ENCODE peak calls at places on chromosomes 5 and 9, in ten cellular contexts. R, F, L, D, K, X, T, N, A and E are unnamed samples.
A peak's percentile ranks its signal among the peaks of the same experiment; 100 is the strongest.

GRCh38 chr9:116421006-116421538 is 266.0 kb upstream of the TRIM32 start:
- DNase-seq in R (no peak), F (no peak), L (no peak), D (no peak), K (no peak), X (no peak), T (peak; percentile 56), N (no peak), A (peak; percentile 41), E (no peak)

GRCh38 chr5:178298283-178298807 is 65.7 kb upstream of the PHYKPL start:
- DNase-seq in R (no peak), F (no peak), L (no peak), D (no peak), K (no peak), X (no peak), T (no peak), N (no peak), A (no peak), E (no peak)

GRCh38 chr9:86321373-86321772 is 32.8 kb downstream of the TUT7 start:
- DNase-seq in R (peak; percentile 68), F (no peak), L (no peak), D (peak; percentile 27), K (peak; percentile 98), X (no peak), T (peak; percentile 84), N (no peak), A (peak; percentile 91), E (no peak)

GRCh38 chr5:90528704-90529233 is 615 bp downstream of the LYSMD3 start:
- DNase-seq in R (no peak), F (peak; percentile 21), L (no peak), D (no peak), K (peak; percentile 23), X (peak; percentile 32), T (peak; percentile 29), N (peak; percentile 27), A (peak; percentile 31), E (no peak)

GRCh38 chr5:35136386-35136785 is 88.6 kb upstream of the AGXT2 start:
- DNase-seq in R (no peak), F (no peak), L (no peak), D (peak; percentile 84), K (peak; percentile 85), X (no peak), T (peak; percentile 95), N (no peak), A (peak; percentile 61), E (no peak)

GRCh38 chr9:87891754-87892153 is 9.1 kb downstream of the SPATA31E1 start:
- DNase-seq in R (no peak), F (no peak), L (no peak), D (no peak), K (peak; percentile 61), X (no peak), T (peak; percentile 55), N (no peak), A (peak; percentile 23), E (no peak)

GRCh38 chr5:147101654-147102053 is 133.2 kb upstream of the STK32A start:
- DNase-seq in R (no peak), F (no peak), L (no peak), D (no peak), K (peak; percentile 1), X (no peak), T (no peak), N (no peak), A (no peak), E (no peak)

GRCh38 chr5:74386571-74387334 is 253.8 kb downstream of the ENC1 start:
- DNase-seq in R (peak; percentile 92), F (no peak), L (no peak), D (no peak), K (peak; percentile 66), X (no peak), T (peak; percentile 75), N (no peak), A (no peak), E (no peak)

GRCh38 chr9:114282104-114282485 is 40.8 kb upstream of the ORM1 start:
- DNase-seq in R (no peak), F (no peak), L (no peak), D (no peak), K (no peak), X (no peak), T (no peak), N (no peak), A (no peak), E (no peak)

GRCh38 chr5:121915765-121916164 is 46.0 kb upstream of the SRFBP1 start:
- DNase-seq in R (no peak), F (no peak), L (no peak), D (no peak), K (no peak), X (no peak), T (no peak), N (peak; percentile 29), A (no peak), E (no peak)

GRCh38 chr5:1537166-1538154 is 13.7 kb upstream of the LPCAT1 start:
- DNase-seq in R (no peak), F (no peak), L (no peak), D (no peak), K (no peak), X (no peak), T (no peak), N (no peak), A (no peak), E (no peak)

GRCh38 chr9:131273146-131273545 is 3.2 kb downstream of the FAM78A start:
- DNase-seq in R (no peak), F (peak; percentile 44), L (no peak), D (no peak), K (no peak), X (peak; percentile 63), T (no peak), N (no peak), A (no peak), E (no peak)

GRCh38 chr9:82346040-82346439 is 357.5 kb downstream of the SPATA31D1 start:
- DNase-seq in R (no peak), F (peak; percentile 9), L (no peak), D (no peak), K (no peak), X (no peak), T (no peak), N (no peak), A (no peak), E (no peak)

GRCh38 chr5:169695919-169696490 is 58.9 kb downstream of the DOCK2 start:
- DNase-seq in R (peak; percentile 82), F (no peak), L (no peak), D (peak; percentile 99), K (peak; percentile 98), X (no peak), T (peak; percentile 98), N (no peak), A (peak; percentile 94), E (no peak)

GRCh38 chr5:125835293-125836172 is 587.7 kb upstream of the GRAMD2B start:
- DNase-seq in R (no peak), F (peak; percentile 44), L (no peak), D (no peak), K (peak; percentile 30), X (peak; percentile 3), T (peak; percentile 40), N (peak; percentile 32), A (peak; percentile 80), E (peak; percentile 22)

GRCh38 chr9:82206490-82206889 is 217.9 kb downstream of the SPATA31D1 start:
- DNase-seq in R (no peak), F (no peak), L (no peak), D (peak; percentile 22), K (no peak), X (no peak), T (no peak), N (no peak), A (no peak), E (no peak)

GRCh38 chr5:92835712-92836111 is 745.3 kb downstream of the NR2F1-AS1 start:
- DNase-seq in R (no peak), F (no peak), L (no peak), D (no peak), K (peak; percentile 51), X (no peak), T (no peak), N (no peak), A (no peak), E (no peak)

GRCh38 chr5:157761690-157762611 is 18.4 kb downstream of the LSM11 start:
- DNase-seq in R (no peak), F (peak; percentile 79), L (no peak), D (peak; percentile 35), K (peak; percentile 75), X (peak; percentile 75), T (peak; percentile 72), N (peak; percentile 39), A (peak; percentile 81), E (no peak)

GRCh38 chr9:89593776-89594427 is 10.9 kb upstream of the GADD45G start:
- DNase-seq in R (no peak), F (peak; percentile 67), L (no peak), D (no peak), K (peak; percentile 36), X (peak; percentile 60), T (peak; percentile 7), N (peak; percentile 66), A (peak; percentile 48), E (peak; percentile 40)

GRCh38 chr9:92522983-92523970 is 12.5 kb downstream of the ECM2 start:
- DNase-seq in R (no peak), F (no peak), L (no peak), D (no peak), K (peak; percentile 24), X (no peak), T (no peak), N (no peak), A (no peak), E (no peak)

GRCh38 chr5:99141534-99142135 is 212.8 kb upstream of the CHD1 start:
- DNase-seq in R (no peak), F (no peak), L (no peak), D (no peak), K (no peak), X (no peak), T (no peak), N (no peak), A (no peak), E (no peak)

GRCh38 chr5:176644294-176644693 is 3.0 kb upstream of the TSPAN17 start:
- DNase-seq in R (no peak), F (no peak), L (no peak), D (no peak), K (no peak), X (no peak), T (no peak), N (no peak), A (no peak), E (no peak)

GRCh38 chr5:171647043-171647899 is 138.3 kb upstream of the SMIM23 start:
- DNase-seq in R (peak; percentile 74), F (no peak), L (no peak), D (no peak), K (peak; percentile 94), X (no peak), T (peak; percentile 79), N (no peak), A (peak; percentile 65), E (no peak)

GRCh38 chr5:136332213-136332612 is 33.1 kb downstream of the TRPC7 start:
- DNase-seq in R (no peak), F (no peak), L (no peak), D (no peak), K (no peak), X (no peak), T (no peak), N (no peak), A (no peak), E (no peak)

GRCh38 chr9:12813960-12814876 is 39.4 kb downstream of the LURAP1L start:
- DNase-seq in R (peak; percentile 96), F (no peak), L (no peak), D (peak; percentile 79), K (peak; percentile 99), X (no peak), T (peak; percentile 100), N (peak; percentile 68), A (peak; percentile 96), E (no peak)

GRCh38 chr5:172556971-172557461 is 84.0 kb upstream of the NEURL1B start:
- DNase-seq in R (no peak), F (no peak), L (peak; percentile 31), D (no peak), K (no peak), X (no peak), T (no peak), N (peak; percentile 34), A (peak; percentile 47), E (no peak)